ENCODE peak calls at places on chromosomes 1 and 21, in eight cellular contexts. Y is central memory CD8-positive, alpha-beta T cell; U is H54; O is kidney tubule cell; Q is activated T-cell treated with anti-CD3 and anti-CD28 coated beads, Interleukin-2, amount 50 U/mL, for 48 hours; J is GM06990; S is DND-41; H is heart right ventricle. D is an unnamed sample.

GRCh38 chr1:235423214-235423652 is 56.0 kb downstream of the TBCE start:
- DNase-seq in Y (peak; percentile 16), Q (peak; percentile 36), S (peak; percentile 70), H (no peak), J (no peak), U (no peak), O (no peak), D (no peak)

GRCh38 chr1:166908942-166909341 is 32.9 kb upstream of the TADA1 start:
- DNase-seq in U (no peak), Y (no peak), S (no peak), H (no peak), O (peak; percentile 71), Q (no peak), J (no peak), D (no peak)

GRCh38 chr1:100759188-100759587 is 39.6 kb downstream of the VCAM1 start:
- DNase-seq in J (no peak), U (no peak), Q (no peak), S (no peak), Y (no peak), H (no peak), O (no peak), D (no peak)

GRCh38 chr1:212785871-212786270 is 5.7 kb downstream of the NSL1 start:
- DNase-seq in O (no peak), S (no peak), Y (no peak), U (no peak), H (no peak), J (no peak), Q (no peak), D (no peak)

GRCh38 chr1:43276673-43277072 is 6.9 kb downstream of the TMEM125 start:
- DNase-seq in Q (no peak), S (no peak), H (no peak), U (no peak), O (no peak), J (no peak), Y (no peak), D (no peak)

GRCh38 chr1:2951856-2952255 is 69.4 kb upstream of the ACTRT2 start:
- DNase-seq in Q (no peak), U (no peak), O (no peak), J (no peak), S (no peak), H (no peak), Y (no peak), D (no peak)

GRCh38 chr21:42461881-42462877 is 33.8 kb downstream of the RSPH1 start:
- DNase-seq in J (no peak), Y (no peak), H (no peak), O (peak; percentile 91), S (no peak), U (no peak), Q (peak; percentile 15), D (no peak)

GRCh38 chr1:175887981-175888428 is 144.6 kb upstream of the TNR start:
- DNase-seq in J (peak; percentile 13), Y (no peak), Q (peak; percentile 46), U (peak; percentile 37), O (peak; percentile 56), H (peak; percentile 61), S (peak; percentile 35), D (peak; percentile 50)

GRCh38 chr1:41353744-41354143 is 7.5 kb upstream of the FOXO6 start:
- DNase-seq in Y (no peak), H (no peak), Q (no peak), U (no peak), O (no peak), S (no peak), J (peak; percentile 70), D (no peak)

GRCh38 chr1:232011961-232012360 is 385.4 kb downstream of the DISC1 start:
- DNase-seq in S (no peak), O (no peak), Y (no peak), Q (no peak), H (no peak), U (no peak), J (no peak), D (no peak)